ENCODE peak calls at places on chromosomes 6 and 20, in four cellular contexts. T, U, C and F are unnamed samples.

GRCh38 chr20:19265646-19266374 is 53.4 kb downstream of the SLC24A3 start:
- DNase-seq in C (no peak), U (peak), T (no peak), F (peak)

GRCh38 chr20:32681175-32682084 is 7.7 kb upstream of the C20orf203 start:
- DNase-seq in U (peak), C (no peak), T (no peak), F (no peak)

GRCh38 chr20:461254-462198 is 807 bp downstream of the TBC1D20 start:
- DNase-seq in T (peak), C (peak), U (peak), F (peak)

GRCh38 chr20:47677314-47678129 is 107.8 kb downstream of the SULF2 start:
- DNase-seq in C (peak), U (peak), T (no peak), F (peak)

GRCh38 chr6:160004018-160004417 is 35.1 kb downstream of the IGF2R start:
- DNase-seq in U (no peak), C (no peak), T (no peak), F (no peak)

GRCh38 chr20:53914861-53915458 is 155.4 kb downstream of the BCAS1 start:
- DNase-seq in U (no peak), C (no peak), T (no peak), F (no peak)

GRCh38 chr20:34175072-34175471 is 63.0 kb upstream of the EIF2S2 start:
- DNase-seq in C (no peak), T (no peak), U (no peak), F (no peak)

GRCh38 chr6:30722280-30723112 is 2.3 kb downstream of the TUBB start:
- DNase-seq in C (peak), U (peak), T (peak), F (peak)

GRCh38 chr6:16901777-16902176 is 140.5 kb upstream of the ATXN1 start:
- DNase-seq in C (peak), U (no peak), T (peak), F (no peak)

GRCh38 chr20:51442602-51443001 is 99.9 kb downstream of the NFATC2 start:
- DNase-seq in T (no peak), C (no peak), U (no peak), F (no peak)

GRCh38 chr20:770691-771090 is 2.4 kb upstream of the SLC52A3 start:
- DNase-seq in C (no peak), T (no peak), U (no peak), F (no peak)

GRCh38 chr6:49464691-49465090 is 1.5 kb downstream of the CENPQ start:
- DNase-seq in U (no peak), C (no peak), T (no peak), F (no peak)

GRCh38 chr6:109869398-109870165 is 108.5 kb upstream of the GPR6 start:
- DNase-seq in C (no peak), T (no peak), U (no peak), F (no peak)

GRCh38 chr20:41123636-41124035 is 13.7 kb upstream of the PLCG1 start:
- DNase-seq in T (no peak), C (no peak), U (no peak), F (no peak)

GRCh38 chr20:63740070-63740500 is 509 bp downstream of the SLC2A4RG start:
- DNase-seq in C (peak), T (peak), U (peak), F (peak)

GRCh38 chr6:73523434-73524123 is 2.7 kb upstream of the EEF1A1 start:
- DNase-seq in C (peak), U (peak), T (peak), F (peak)

GRCh38 chr6:42532038-42532669 is 31.7 kb upstream of the UBR2 start:
- DNase-seq in T (no peak), U (no peak), C (no peak), F (peak)

GRCh38 chr6:131669891-131670290 is 31.3 kb downstream of the OR2A4 start:
- DNase-seq in C (no peak), T (no peak), U (no peak), F (no peak)

GRCh38 chr6:25504661-25505060 is 147.4 kb upstream of the SCGN start:
- DNase-seq in T (no peak), U (no peak), C (no peak), F (no peak)

GRCh38 chr20:14093652-14094051 is 98.3 kb downstream of the MACROD2 start:
- DNase-seq in U (no peak), T (no peak), C (no peak), F (no peak)

GRCh38 chr6:141734441-141734840 is 398.3 kb upstream of the GJE1 start:
- DNase-seq in U (no peak), C (no peak), T (no peak), F (no peak)

GRCh38 chr20:6583134-6583738 is 184.2 kb upstream of the BMP2 start:
- DNase-seq in C (no peak), U (peak), T (no peak), F (peak)

GRCh38 chr6:168152306-168152963 is 73.4 kb upstream of the FRMD1 start:
- DNase-seq in T (peak), C (no peak), U (peak), F (no peak)

GRCh38 chr6:14986370-14986769 is 259.5 kb upstream of the JARID2 start:
- DNase-seq in T (no peak), U (no peak), C (no peak), F (no peak)

GRCh38 chr6:44682280-44682679 is 294.8 kb downstream of the CDC5L start:
- DNase-seq in C (no peak), T (no peak), U (no peak), F (no peak)

GRCh38 chr6:10587694-10588392 is 66.7 kb downstream of the GCNT2 start:
- DNase-seq in T (no peak), C (no peak), U (no peak), F (no peak)

GRCh38 chr6:42279144-42279781 is 61.6 kb upstream of the MRPS10 start:
- DNase-seq in T (peak), C (no peak), U (no peak), F (no peak)

GRCh38 chr6:29675561-29675960 is 5.4 kb downstream of the ZFP57 start:
- DNase-seq in T (no peak), U (no peak), C (no peak), F (no peak)

GRCh38 chr6:34583461-34583860 is 27.3 kb upstream of the SPDEF start:
- DNase-seq in C (peak), T (no peak), U (no peak), F (no peak)

GRCh38 chr6:136609878-136610706 is 59.9 kb upstream of the MAP7 start:
- DNase-seq in T (peak), C (no peak), U (no peak), F (no peak)

GRCh38 chr20:48164034-48164433 is 378.8 kb upstream of the SULF2 start:
- DNase-seq in C (no peak), T (no peak), U (no peak), F (no peak)

GRCh38 chr6:159701413-159701999 is 8.5 kb upstream of the SOD2 start:
- DNase-seq in T (peak), U (no peak), C (no peak), F (no peak)

GRCh38 chr20:8223096-8223870 is 91.2 kb downstream of the PLCB1 start:
- DNase-seq in T (no peak), U (no peak), C (no peak), F (no peak)

GRCh38 chr6:97669191-97669651 is 386.2 kb upstream of the MMS22L start:
- DNase-seq in T (no peak), U (peak), C (no peak), F (peak)

GRCh38 chr6:37204014-37204751 is 34.2 kb downstream of the PIM1 start:
- DNase-seq in C (no peak), U (no peak), T (no peak), F (no peak)

GRCh38 chr6:168313371-168314028 is 6.1 kb downstream of the DACT2 start:
- DNase-seq in T (no peak), U (peak), C (no peak), F (no peak)

GRCh38 chr6:168301648-168302398 is 17.8 kb downstream of the DACT2 start:
- DNase-seq in U (peak), T (peak), C (no peak), F (no peak)

GRCh38 chr20:38338849-38339520 is 7.3 kb upstream of the LBP start:
- DNase-seq in C (no peak), U (peak), T (no peak), F (no peak)
- TF ChIP-seq CTCF in C (no peak), U (peak), T (no peak), F (no peak)

GRCh38 chr6:22343864-22344263 is 47.0 kb upstream of the PRL start:
- DNase-seq in C (no peak), U (no peak), T (no peak), F (no peak)
- TF ChIP-seq CTCF in C (no peak), U (peak), T (no peak), F (no peak)

DNA sequence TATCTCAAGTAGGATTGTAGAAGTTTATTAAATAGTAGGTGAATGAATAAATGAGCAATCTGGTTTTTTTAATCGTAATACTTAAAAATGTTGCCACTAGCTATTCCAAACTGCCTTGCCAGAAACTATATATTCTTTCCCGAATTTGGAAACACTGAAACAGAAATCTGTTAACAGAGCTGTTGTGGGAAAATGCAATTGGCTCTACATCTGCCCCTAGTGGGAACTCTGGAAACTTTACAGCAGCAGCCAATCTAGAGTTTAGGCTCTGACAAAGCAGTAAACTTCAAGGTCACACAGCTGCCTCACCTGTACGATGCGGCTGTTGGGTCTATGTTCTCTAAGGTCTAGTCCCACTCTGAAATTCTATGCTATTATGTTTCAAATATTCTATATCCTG is 41.7 kb downstream of the SYNE1 start:
- DNase-seq in C (no peak), T (no peak), U (no peak), F (no peak)
- TF ChIP-seq CTCF in C (no peak), T (no peak), U (peak), F (no peak)

GRCh38 chr20:30376767-30377658 is 880.5 kb upstream of the DEFB115 start:
- DNase-seq in U (peak), C (peak), T (peak), F (peak)
- TF ChIP-seq CTCF in U (no peak), C (peak), T (peak), F (peak)

DNA sequence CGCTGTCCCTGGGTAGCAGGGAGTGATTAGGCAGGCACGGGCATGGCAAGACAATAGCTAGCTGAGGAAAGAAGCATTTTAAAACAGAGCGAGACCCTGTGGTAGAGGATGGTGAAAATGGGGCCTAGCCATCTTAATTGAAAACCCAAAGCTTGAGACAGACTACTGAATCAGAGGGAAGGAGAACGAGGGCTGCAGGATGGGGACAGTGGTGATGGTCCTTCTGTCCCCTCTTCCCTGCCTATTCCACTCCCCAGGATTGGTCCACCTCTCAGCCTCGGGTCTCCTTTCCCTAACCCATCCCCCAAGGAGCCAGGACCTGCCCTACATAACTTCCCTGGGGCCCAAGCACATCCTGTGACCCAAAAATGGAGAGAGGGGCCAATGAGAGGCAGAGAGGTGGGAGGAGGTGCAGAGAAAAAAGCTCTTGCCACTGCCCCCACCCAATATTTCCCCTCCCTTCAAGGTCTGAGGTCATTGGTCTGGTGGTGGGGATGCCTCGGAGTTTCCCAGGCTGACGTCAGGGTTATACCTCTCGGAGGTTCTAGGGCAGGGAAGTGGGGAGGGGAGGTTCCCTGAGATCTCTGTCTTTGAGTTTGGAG is 884 bp upstream of the CUTA start:
- DNase-seq in C (no peak), U (peak), T (no peak), F (no peak)
- TF ChIP-seq CTCF in C (no peak), U (no peak), T (no peak), F (no peak)